ENCODE peak calls at places on chromosomes 1 and 21, in five cellular contexts. F, M, H, U and Q are unnamed samples.
A peak's percentile ranks its signal among the peaks of the same experiment; 100 is the strongest.

GRCh38 chr21:38488640-38489282 is 9.5 kb downstream of the ERG start:
- DNase-seq in U (no peak), H (no peak), F (no peak), M (no peak), Q (no peak)

GRCh38 chr1:13708380-13709010 is 8.5 kb downstream of the PRDM2 start:
- DNase-seq in H (no peak), U (no peak), M (no peak), F (no peak), Q (no peak)

GRCh38 chr1:245956225-245956624 is 550.9 kb downstream of the SMYD3 start:
- DNase-seq in U (no peak), M (no peak), H (no peak), F (no peak), Q (no peak)

GRCh38 chr1:241167121-241167619 is 189.8 kb downstream of the RGS7 start:
- DNase-seq in U (no peak), M (no peak), H (no peak), F (no peak), Q (no peak)

GRCh38 chr1:246782120-246782900 is 58.1 kb downstream of the SCCPDH start:
- DNase-seq in F (no peak), M (peak; percentile 55), H (no peak), U (peak; percentile 7), Q (peak; percentile 37)

GRCh38 chr1:2801535-2802291 is at the start of gene TTC34:
- DNase-seq in U (no peak), H (no peak), F (peak; percentile 90), M (peak; percentile 16), Q (peak; percentile 76)

GRCh38 chr1:158564608-158565007 is 5.8 kb downstream of the OR6P1 start:
- DNase-seq in H (no peak), M (no peak), F (no peak), U (no peak), Q (no peak)

GRCh38 chr21:46608672-46609111 is 3.8 kb upstream of the S100B start:
- DNase-seq in M (no peak), U (peak; percentile 51), F (no peak), H (no peak), Q (no peak)

GRCh38 chr21:34642211-34643075 is 26.4 kb upstream of the CLIC6 start:
- DNase-seq in U (peak; percentile 87), H (no peak), M (no peak), F (no peak), Q (no peak)

GRCh38 chr1:1038694-1039093 is 18.8 kb downstream of the AGRN start:
- DNase-seq in M (no peak), U (no peak), H (no peak), F (no peak), Q (no peak)

GRCh38 chr1:207028884-207029283 is 3.7 kb downstream of the C1orf116 start:
- DNase-seq in H (no peak), M (no peak), U (no peak), F (no peak), Q (no peak)

GRCh38 chr1:211639500-211640361 is 35.7 kb downstream of the NEK2 start:
- DNase-seq in H (no peak), U (no peak), F (no peak), M (peak; percentile 78), Q (no peak)

GRCh38 chr1:54850082-54850730 is 36.8 kb downstream of the DHCR24 start:
- DNase-seq in F (no peak), M (no peak), U (no peak), H (no peak), Q (no peak)

DNA sequence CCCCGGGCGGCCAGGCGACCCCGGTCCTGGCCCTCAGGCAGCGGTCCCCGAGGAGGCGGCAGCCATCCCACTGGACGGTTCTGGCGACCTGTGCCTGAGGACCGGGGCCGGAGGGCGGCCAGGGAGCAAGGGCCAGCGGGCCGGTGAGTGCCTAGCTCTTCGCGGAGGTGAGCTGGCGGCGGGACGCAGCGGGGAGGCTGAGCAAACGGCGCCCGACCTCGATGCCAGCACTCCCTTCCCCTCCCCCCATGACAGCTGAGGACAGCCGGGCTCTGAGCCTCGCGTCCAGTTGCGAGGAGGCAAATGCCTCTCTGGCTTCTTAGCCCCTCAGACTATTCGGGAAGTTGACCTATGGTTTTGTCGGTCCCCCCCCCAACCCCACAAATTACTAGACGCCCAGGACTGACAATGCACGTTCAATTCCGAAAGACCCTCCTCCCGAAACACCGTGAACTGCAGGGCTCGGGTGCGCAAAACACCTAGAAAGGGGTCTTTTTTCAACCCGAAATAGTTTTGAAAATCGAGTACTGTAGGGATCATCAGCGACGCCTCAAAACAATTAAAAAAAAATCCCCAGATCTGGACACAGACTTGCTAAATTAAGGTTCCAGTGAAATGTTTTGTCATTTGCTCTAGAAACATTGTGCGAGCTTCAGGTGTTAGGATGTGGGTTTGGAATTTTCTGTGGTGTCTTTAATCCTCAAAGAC is 8.3 kb downstream of the CDKN2C start:
- DNase-seq in U (no peak), F (no peak), H (peak; percentile 90), M (peak; percentile 49), Q (peak; percentile 82)
- TF ChIP-seq CHD2 in U (no peak), F (peak; percentile 49), H (no peak), M (no peak), Q (peak; percentile 67)

GRCh38 chr1:17523487-17524029 is 15.9 kb upstream of the ARHGEF10L start:
- DNase-seq in M (no peak), U (no peak), H (no peak), F (no peak), Q (no peak)
- TF ChIP-seq TAF1 in M (no peak), U (no peak), H (no peak), F (no peak), Q (no peak)

GRCh38 chr1:176201568-176201967 is 5.5 kb downstream of the COP1 start:
- DNase-seq in F (no peak), M (no peak), U (no peak), H (no peak), Q (no peak)

GRCh38 chr1:176203735-176204134 is 3.4 kb downstream of the COP1 start:
- DNase-seq in H (no peak), U (no peak), F (no peak), M (no peak), Q (no peak)

GRCh38 chr1:176198413-176198812 is 8.7 kb downstream of the COP1 start:
- DNase-seq in M (no peak), H (no peak), U (no peak), F (no peak), Q (no peak)

GRCh38 chr1:176196728-176197127 is 10.4 kb downstream of the COP1 start:
- DNase-seq in U (no peak), F (no peak), H (no peak), M (no peak), Q (no peak)

GRCh38 chr1:176199707-176200106 is 7.4 kb downstream of the COP1 start:
- DNase-seq in U (no peak), F (no peak), M (no peak), H (no peak), Q (no peak)
- H3K4me2 ChIP-seq in U (peak overlapping the region; percentile 54), F (no peak overlapping the region), M (no peak overlapping the region), H (no peak overlapping the region), Q (no peak overlapping the region)

DNA sequence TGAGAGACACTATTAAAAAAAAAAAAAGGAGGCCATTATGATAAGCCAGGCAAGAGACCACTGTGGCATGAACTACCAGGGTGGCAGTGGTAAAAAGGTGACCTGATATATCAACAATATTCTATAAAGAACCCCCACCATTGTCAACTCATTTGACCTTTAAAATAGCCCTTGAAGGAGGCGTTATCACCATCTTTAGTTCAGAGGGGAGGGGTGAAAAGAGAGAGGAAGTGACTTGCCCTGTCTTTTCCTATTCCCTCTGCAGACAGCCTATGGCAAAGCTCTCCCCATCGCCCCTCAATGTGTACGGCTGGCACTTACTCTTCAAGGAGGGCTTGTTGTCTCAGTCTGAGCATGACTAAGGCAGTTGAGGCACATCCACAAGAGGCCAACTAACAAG is 11.7 kb upstream of the SLFNL1 start:
- DNase-seq in M (no peak), F (no peak), H (no peak), U (no peak), Q (no peak)
- TF ChIP-seq CHD2 in M (no peak), F (no peak), H (no peak), U (no peak), Q (no peak)